ENCODE peak calls at places on chromosomes 3 and 15, in five cellular contexts. J, M, B, R and D are unnamed samples.

GRCh38 chr15:99731336-99732267 is 1.6 kb downstream of the LYSMD4 start:
- DNase-seq in M (no peak), J (no peak), R (no peak), B (peak), D (no peak)

GRCh38 chr3:15953841-15954240 is 156.1 kb upstream of the ANKRD28 start:
- DNase-seq in M (peak), J (no peak), R (no peak), B (no peak), D (no peak)

GRCh38 chr3:157335198-157335597 is 101.5 kb upstream of the PTX3 start:
- DNase-seq in M (no peak), R (no peak), J (no peak), B (no peak), D (no peak)

GRCh38 chr3:50146316-50146901 is 8.7 kb upstream of the SEMA3F start:
- DNase-seq in J (no peak), R (no peak), B (no peak), M (no peak), D (no peak)

GRCh38 chr15:70096975-70097336 is 761 bp downstream of the TLE3 start:
- DNase-seq in R (no peak), B (no peak), M (no peak), J (no peak), D (no peak)

GRCh38 chr3:177977381-177978158 is 558.7 kb upstream of the KCNMB2 start:
- DNase-seq in J (no peak), B (no peak), R (no peak), M (no peak), D (no peak)

GRCh38 chr15:38698215-38698614 is 133.6 kb upstream of the RASGRP1 start:
- DNase-seq in R (no peak), B (no peak), J (no peak), M (no peak), D (no peak)

GRCh38 chr3:184807549-184807948 is 4.4 kb upstream of the VPS8 start:
- DNase-seq in J (no peak), M (no peak), B (no peak), R (no peak), D (no peak)

GRCh38 chr15:27677951-27678350 is 421.2 kb downstream of the OCA2 start:
- DNase-seq in B (no peak), J (no peak), R (no peak), M (no peak), D (peak)

GRCh38 chr3:105823149-105823866 is 45.5 kb downstream of the CBLB start:
- DNase-seq in J (no peak), B (no peak), M (peak), R (peak), D (no peak)

DNA sequence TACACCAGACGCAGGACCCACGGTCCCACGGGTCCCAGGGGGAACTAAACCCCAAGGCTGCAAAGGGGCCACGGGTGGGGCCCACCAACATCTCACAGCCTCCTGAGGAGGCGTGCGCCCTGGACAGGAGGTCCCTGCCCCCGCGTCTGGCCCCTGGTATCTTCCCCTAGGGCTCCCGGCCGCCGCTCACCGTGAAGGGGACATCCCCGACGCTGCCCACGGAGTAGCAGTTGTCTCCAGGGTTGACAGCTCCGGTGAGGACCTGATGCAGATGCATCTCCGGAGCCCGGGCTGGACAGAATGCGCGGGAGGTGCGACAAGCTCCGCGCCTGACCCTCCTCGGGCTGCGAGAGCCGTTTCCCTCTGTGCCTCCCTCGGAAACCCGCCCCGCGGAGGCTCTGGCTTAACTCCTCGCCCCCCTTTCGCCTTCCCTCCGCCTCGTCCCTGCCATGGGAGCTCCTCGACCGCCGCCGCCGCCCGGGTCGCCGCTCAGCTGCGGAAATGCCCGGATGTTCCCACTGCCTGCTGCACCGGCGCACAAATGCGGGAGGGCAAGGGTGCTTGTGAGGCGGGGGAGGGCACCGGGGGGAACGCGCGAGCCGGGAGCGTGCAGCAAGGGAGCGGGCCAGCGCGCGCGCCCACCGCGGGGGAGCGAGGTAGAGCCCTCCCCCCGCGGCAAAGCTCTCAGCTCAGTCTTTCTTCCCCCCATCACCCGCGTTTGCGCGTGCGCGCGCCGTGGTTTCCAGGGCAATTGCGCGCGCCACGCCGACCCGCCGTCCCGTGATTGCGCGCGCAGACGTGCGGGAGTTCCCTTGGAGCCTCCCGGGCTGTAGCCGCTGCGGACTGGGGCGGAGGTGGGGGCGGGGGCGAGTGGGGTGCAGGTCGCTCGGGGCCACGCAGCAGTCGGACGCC is at the start of gene DMXL2:
- DNase-seq in R (peak), J (peak), M (peak), B (peak), D (no peak)
- TF ChIP-seq POLR2AphosphoS5 in R (peak), J (no peak), M (peak), B (peak), D (no peak)

GRCh38 chr15:33145447-33145846 is 49.1 kb downstream of the FMN1 start:
- DNase-seq in B (no peak), J (no peak), R (no peak), M (no peak), D (no peak)
- TF ChIP-seq CTCF in B (no peak), J (no peak), R (no peak), M (no peak), D (no peak)

GRCh38 chr3:171323934-171324535 is 136.2 kb downstream of the TNIK start:
- DNase-seq in R (no peak), M (no peak), J (no peak), B (no peak), D (no peak)
- H3K27ac ChIP-seq in R (no peak), M (no peak), J (no peak), B (peak), D (no peak)

DNA sequence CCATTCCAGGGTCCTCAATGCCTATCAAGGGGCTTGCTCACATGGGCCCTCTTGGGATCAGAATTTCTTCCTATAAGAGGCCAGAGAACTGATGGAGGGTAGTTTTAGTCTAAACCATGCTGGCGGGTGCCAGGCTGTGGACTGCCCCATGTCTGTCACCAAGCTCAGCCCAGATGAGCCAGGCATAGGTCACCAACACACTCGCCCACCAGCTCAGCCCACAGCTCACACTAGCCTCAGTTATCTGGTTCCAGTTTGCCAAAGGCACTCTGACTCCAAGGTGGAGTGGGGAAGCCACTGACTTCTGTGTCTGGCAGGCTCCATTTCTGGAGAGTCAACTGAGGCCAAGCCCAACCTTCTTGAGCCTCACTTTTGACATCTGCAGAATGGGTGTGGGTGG is 50.7 kb upstream of the INSYN1 start:
- DNase-seq in J (no peak), R (no peak), M (no peak), B (no peak), D (no peak)
- TF ChIP-seq POLR2AphosphoS5 in J (no peak), R (no peak), M (no peak), B (no peak), D (no peak)

GRCh38 chr3:194154346-194154745 is 18.4 kb downstream of the HES1 start:
- DNase-seq in R (no peak), J (no peak), B (no peak), M (no peak), D (no peak)

GRCh38 chr3:194148383-194148782 is 12.4 kb downstream of the HES1 start:
- DNase-seq in B (peak), J (no peak), R (no peak), M (no peak), D (no peak)

GRCh38 chr3:194145702-194146101 is 9.8 kb downstream of the HES1 start:
- DNase-seq in B (no peak), R (no peak), J (no peak), M (no peak), D (no peak)

GRCh38 chr3:194147679-194148078 is 11.7 kb downstream of the HES1 start:
- DNase-seq in J (no peak), M (no peak), R (no peak), B (no peak), D (no peak)

DNA sequence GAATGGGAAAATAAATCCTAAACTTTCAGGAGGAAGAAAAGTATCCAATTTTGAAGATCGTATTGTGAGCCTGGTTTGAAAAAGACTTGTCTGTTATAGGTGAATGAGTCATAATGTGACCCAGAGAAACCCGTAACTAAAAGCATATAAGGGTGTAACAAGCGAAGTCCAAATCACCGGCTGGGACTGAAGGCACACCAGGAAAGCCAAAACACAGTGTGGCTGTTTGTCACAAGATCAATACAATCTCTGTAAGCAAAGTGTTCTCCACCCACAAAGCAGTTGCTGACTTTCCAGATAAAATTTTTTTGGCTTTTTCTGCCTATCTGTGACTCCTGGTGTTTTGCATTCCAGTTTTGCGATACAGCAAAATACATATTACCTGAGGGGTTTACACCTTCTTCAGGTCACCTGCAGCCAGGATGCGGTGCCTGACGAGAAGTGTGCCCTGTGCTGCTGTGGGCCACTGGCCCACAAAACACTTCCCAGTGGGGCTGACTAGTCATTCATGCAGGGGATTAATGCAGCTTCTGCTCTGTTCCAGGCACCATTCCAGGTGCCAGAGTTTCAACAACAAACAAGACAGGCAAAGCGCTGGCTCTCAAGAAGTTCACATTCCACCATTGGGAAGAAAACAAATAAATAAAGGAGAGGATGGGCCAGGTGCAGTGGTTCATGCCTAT is 14.4 kb downstream of the HES1 start:
- DNase-seq in M (peak), J (no peak), B (no peak), R (no peak), D (no peak)
- TF ChIP-seq CTCF in M (no peak), J (no peak), B (no peak), R (no peak), D (no peak)